ENCODE peak calls at places on chromosomes 1 and 21, in ten cellular contexts. One of them, this sample, is unnamed.

GRCh38 chr1:151995774-151996173 is 2.1 kb upstream of the S100A10 start:
- DNase-seq in WTC11: no peak
- DNase-seq in GM20000: no peak
- DNase-seq in GM23338: no peak
- DNase-seq in left lung: no peak
- DNase-seq in tibial nerve: no peak
- DNase-seq in psoas muscle: no peak
- DNase-seq in GM10248: no peak
- DNase-seq in endothelial cell: no peak
- DNase-seq in right lobe of liver: no peak
- DNase-seq in this sample: no peak

GRCh38 chr1:183986941-183987340 is 50.6 kb downstream of the COLGALT2 start:
- DNase-seq in GM10248: no peak
- DNase-seq in GM23338: no peak
- DNase-seq in left lung: no peak
- DNase-seq in GM20000: no peak
- DNase-seq in endothelial cell: no peak
- DNase-seq in tibial nerve: no peak
- DNase-seq in psoas muscle: no peak
- DNase-seq in WTC11: no peak
- DNase-seq in right lobe of liver: no peak
- DNase-seq in this sample: no peak

GRCh38 chr1:178544531-178544930 is 31.6 kb downstream of the TEX35 start:
- DNase-seq in left lung: no peak
- DNase-seq in GM23338: no peak
- DNase-seq in tibial nerve: no peak
- DNase-seq in WTC11: no peak
- DNase-seq in GM20000: no peak
- DNase-seq in endothelial cell: no peak
- DNase-seq in psoas muscle: no peak
- DNase-seq in right lobe of liver: no peak
- DNase-seq in GM10248: no peak
- DNase-seq in this sample: no peak

GRCh38 chr1:19220991-19221390 is 10.9 kb upstream of the UBR4 start:
- DNase-seq in endothelial cell: no peak
- DNase-seq in GM10248: no peak
- DNase-seq in GM20000: no peak
- DNase-seq in right lobe of liver: no peak
- DNase-seq in psoas muscle: no peak
- DNase-seq in tibial nerve: no peak
- DNase-seq in left lung: no peak
- DNase-seq in WTC11: no peak
- DNase-seq in GM23338: no peak
- DNase-seq in this sample: no peak

GRCh38 chr1:51897699-51898031 is 19.1 kb upstream of the NRDC start:
- DNase-seq in GM10248: no peak
- DNase-seq in endothelial cell: no peak
- DNase-seq in GM23338: no peak
- DNase-seq in right lobe of liver: no peak
- DNase-seq in GM20000: no peak
- DNase-seq in WTC11: no peak
- DNase-seq in tibial nerve: no peak
- DNase-seq in psoas muscle: no peak
- DNase-seq in left lung: no peak
- DNase-seq in this sample: no peak

GRCh38 chr1:203428981-203429599 is 46.5 kb upstream of the PRELP start:
- DNase-seq in tibial nerve: no peak
- DNase-seq in GM10248: no peak
- DNase-seq in endothelial cell: no peak
- DNase-seq in WTC11: no peak
- DNase-seq in psoas muscle: no peak
- DNase-seq in GM23338: no peak
- DNase-seq in GM20000: no peak
- DNase-seq in left lung: peak; percentile 27
- DNase-seq in right lobe of liver: no peak
- DNase-seq in this sample: no peak

GRCh38 chr1:1945782-1946393 is 26.8 kb upstream of the TMEM52 start:
- DNase-seq in right lobe of liver: no peak
- DNase-seq in WTC11: no peak
- DNase-seq in tibial nerve: no peak
- DNase-seq in GM10248: no peak
- DNase-seq in GM20000: no peak
- DNase-seq in endothelial cell: no peak
- DNase-seq in psoas muscle: no peak
- DNase-seq in GM23338: no peak
- DNase-seq in left lung: peak; percentile 53
- DNase-seq in this sample: no peak

GRCh38 chr1:201144701-201145100 is 9.6 kb downstream of the TMEM9 start:
- DNase-seq in left lung: no peak
- DNase-seq in psoas muscle: no peak
- DNase-seq in GM10248: no peak
- DNase-seq in WTC11: no peak
- DNase-seq in tibial nerve: no peak
- DNase-seq in GM23338: no peak
- DNase-seq in right lobe of liver: no peak
- DNase-seq in endothelial cell: no peak
- DNase-seq in GM20000: no peak
- DNase-seq in this sample: no peak

GRCh38 chr1:156618853-156619581 is at the start of gene HAPLN2:
- DNase-seq in GM23338: peak; percentile 82
- DNase-seq in left lung: no peak
- DNase-seq in endothelial cell: peak; percentile 73
- DNase-seq in GM10248: peak; percentile 27
- DNase-seq in GM20000: no peak
- DNase-seq in psoas muscle: no peak
- DNase-seq in WTC11: peak; percentile 79
- DNase-seq in tibial nerve: no peak
- DNase-seq in right lobe of liver: no peak
- DNase-seq in this sample: no peak

GRCh38 chr21:17045214-17045835 is 467.5 kb upstream of the CXADR start:
- DNase-seq in right lobe of liver: no peak
- DNase-seq in endothelial cell: no peak
- DNase-seq in GM20000: no peak
- DNase-seq in GM10248: no peak
- DNase-seq in GM23338: peak; percentile 38
- DNase-seq in left lung: no peak
- DNase-seq in tibial nerve: no peak
- DNase-seq in psoas muscle: no peak
- DNase-seq in WTC11: no peak
- DNase-seq in this sample: no peak

GRCh38 chr1:20702416-20702815 is 15.4 kb downstream of the KIF17 start:
- DNase-seq in WTC11: no peak
- DNase-seq in GM23338: no peak
- DNase-seq in endothelial cell: no peak
- DNase-seq in GM10248: no peak
- DNase-seq in tibial nerve: no peak
- DNase-seq in GM20000: no peak
- DNase-seq in left lung: no peak
- DNase-seq in psoas muscle: no peak
- DNase-seq in right lobe of liver: no peak
- DNase-seq in this sample: no peak

GRCh38 chr1:201648066-201648910 is 109.4 kb downstream of the NAV1 start:
- DNase-seq in GM10248: no peak
- DNase-seq in psoas muscle: peak; percentile 57
- DNase-seq in endothelial cell: peak; percentile 57
- DNase-seq in WTC11: peak; percentile 68
- DNase-seq in GM20000: no peak
- DNase-seq in right lobe of liver: peak; percentile 43
- DNase-seq in GM23338: peak; percentile 72
- DNase-seq in left lung: peak; percentile 83
- DNase-seq in tibial nerve: peak; percentile 25
- DNase-seq in this sample: peak; percentile 48

GRCh38 chr1:177425241-177425640 is 254.5 kb downstream of the BRINP2 start:
- DNase-seq in tibial nerve: no peak
- DNase-seq in WTC11: no peak
- DNase-seq in GM10248: no peak
- DNase-seq in psoas muscle: no peak
- DNase-seq in left lung: no peak
- DNase-seq in GM20000: no peak
- DNase-seq in right lobe of liver: no peak
- DNase-seq in endothelial cell: no peak
- DNase-seq in GM23338: no peak
- DNase-seq in this sample: no peak
- TF ChIP-seq CTCF in tibial nerve: no peak
- TF ChIP-seq CTCF in WTC11: no peak
- TF ChIP-seq CTCF in GM10248: no peak
- TF ChIP-seq CTCF in psoas muscle: no peak
- TF ChIP-seq CTCF in left lung: no peak
- TF ChIP-seq CTCF in GM20000: no peak
- TF ChIP-seq CTCF in right lobe of liver: no peak
- TF ChIP-seq CTCF in endothelial cell: no peak
- TF ChIP-seq CTCF in GM23338: no peak
- TF ChIP-seq CTCF in this sample: no peak

GRCh38 chr1:154442006-154442740 is 37.0 kb downstream of the IL6R start:
- DNase-seq in WTC11: peak; percentile 56
- DNase-seq in GM10248: no peak
- DNase-seq in left lung: no peak
- DNase-seq in psoas muscle: no peak
- DNase-seq in right lobe of liver: no peak
- DNase-seq in tibial nerve: no peak
- DNase-seq in endothelial cell: peak; percentile 43
- DNase-seq in GM20000: peak; percentile 35
- DNase-seq in GM23338: peak; percentile 54
- DNase-seq in this sample: peak; percentile 45
- TF ChIP-seq CTCF in WTC11: peak; percentile 24
- TF ChIP-seq CTCF in GM10248: peak; percentile 39
- TF ChIP-seq CTCF in left lung: no peak
- TF ChIP-seq CTCF in psoas muscle: peak; percentile 30
- TF ChIP-seq CTCF in right lobe of liver: no peak
- TF ChIP-seq CTCF in tibial nerve: peak; percentile 17
- TF ChIP-seq CTCF in endothelial cell: peak; percentile 34
- TF ChIP-seq CTCF in GM20000: peak; percentile 43
- TF ChIP-seq CTCF in GM23338: peak; percentile 67
- TF ChIP-seq CTCF in this sample: peak; percentile 36

GRCh38 chr1:54944610-54945392 is 35.6 kb upstream of the TMEM61 start:
- DNase-seq in GM10248: peak; percentile 80
- DNase-seq in left lung: peak; percentile 70
- DNase-seq in GM20000: peak; percentile 75
- DNase-seq in psoas muscle: peak; percentile 74
- DNase-seq in endothelial cell: peak; percentile 73
- DNase-seq in WTC11: peak; percentile 77
- DNase-seq in GM23338: peak; percentile 93
- DNase-seq in tibial nerve: peak; percentile 68
- DNase-seq in right lobe of liver: peak; percentile 65
- DNase-seq in this sample: no peak

GRCh38 chr1:54942976-54943375 is 37.5 kb upstream of the TMEM61 start:
- DNase-seq in GM10248: no peak
- DNase-seq in right lobe of liver: no peak
- DNase-seq in WTC11: no peak
- DNase-seq in left lung: no peak
- DNase-seq in psoas muscle: no peak
- DNase-seq in endothelial cell: no peak
- DNase-seq in GM20000: no peak
- DNase-seq in GM23338: no peak
- DNase-seq in tibial nerve: no peak
- DNase-seq in this sample: no peak

GRCh38 chr1:54947540-54947939 is 32.9 kb upstream of the TMEM61 start:
- DNase-seq in WTC11: no peak
- DNase-seq in GM20000: no peak
- DNase-seq in psoas muscle: no peak
- DNase-seq in GM23338: no peak
- DNase-seq in endothelial cell: no peak
- DNase-seq in tibial nerve: no peak
- DNase-seq in GM10248: no peak
- DNase-seq in right lobe of liver: no peak
- DNase-seq in left lung: no peak
- DNase-seq in this sample: no peak

GRCh38 chr1:54949971-54950360 is 30.5 kb upstream of the TMEM61 start:
- DNase-seq in GM10248: no peak
- DNase-seq in endothelial cell: no peak
- DNase-seq in tibial nerve: peak; percentile 33
- DNase-seq in left lung: no peak
- DNase-seq in GM20000: no peak
- DNase-seq in WTC11: no peak
- DNase-seq in right lobe of liver: no peak
- DNase-seq in psoas muscle: no peak
- DNase-seq in GM23338: no peak
- DNase-seq in this sample: no peak

GRCh38 chr1:54945393-54945936 is 35.0 kb upstream of the TMEM61 start:
- DNase-seq in GM20000: no peak
- DNase-seq in tibial nerve: no peak
- DNase-seq in left lung: peak; percentile 76
- DNase-seq in psoas muscle: no peak
- DNase-seq in right lobe of liver: peak; percentile 63
- DNase-seq in GM23338: no peak
- DNase-seq in WTC11: no peak
- DNase-seq in endothelial cell: no peak
- DNase-seq in GM10248: no peak
- DNase-seq in this sample: no peak
- TF ChIP-seq CTCF in GM20000: no peak
- TF ChIP-seq CTCF in tibial nerve: no peak
- TF ChIP-seq CTCF in left lung: no peak
- TF ChIP-seq CTCF in psoas muscle: no peak
- TF ChIP-seq CTCF in right lobe of liver: no peak
- TF ChIP-seq CTCF in GM23338: no peak
- TF ChIP-seq CTCF in WTC11: peak; percentile 9
- TF ChIP-seq CTCF in endothelial cell: no peak
- TF ChIP-seq CTCF in GM10248: no peak
- TF ChIP-seq CTCF in this sample: no peak

GRCh38 chr21:31460985-31461384 is 116.9 kb upstream of the TIAM1 start:
- DNase-seq in endothelial cell: no peak
- DNase-seq in WTC11: no peak
- DNase-seq in psoas muscle: no peak
- DNase-seq in GM20000: no peak
- DNase-seq in right lobe of liver: no peak
- DNase-seq in GM23338: no peak
- DNase-seq in left lung: no peak
- DNase-seq in tibial nerve: no peak
- DNase-seq in GM10248: no peak
- DNase-seq in this sample: no peak
- TF ChIP-seq CTCF in endothelial cell: no peak
- TF ChIP-seq CTCF in WTC11: no peak
- TF ChIP-seq CTCF in psoas muscle: no peak
- TF ChIP-seq CTCF in GM20000: no peak
- TF ChIP-seq CTCF in right lobe of liver: no peak
- TF ChIP-seq CTCF in GM23338: no peak
- TF ChIP-seq CTCF in left lung: no peak
- TF ChIP-seq CTCF in tibial nerve: no peak
- TF ChIP-seq CTCF in GM10248: no peak
- TF ChIP-seq CTCF in this sample: no peak

This sample was measured in mesothelial cell of epicardium.